ENCODE peak calls at places on chromosomes 12 and 14, in ten cellular contexts. E is foreskin fibroblast, V is ELF-1, D is NCI-H2171 treated with DMSO at 0.1 percent for 48 hours, A is NCI-H1092, B is AG20443, R is DMS79, W is ACHN, H is T-helper 17 cell, C is iPS DF 6.9. X is an unnamed sample.

GRCh38 chr12:47955059-47955458 is 8.3 kb upstream of the TMEM106C start:
- DNase-seq in E (no peak), V (no peak), D (no peak), A (no peak), B (no peak), R (no peak), W (no peak), H (no peak), C (no peak), X (no peak)

GRCh38 chr14:53608369-53608768 is 348.3 kb downstream of the BMP4 start:
- DNase-seq in E (peak; percentile 39), V (no peak), D (no peak), A (no peak), B (peak; percentile 43), R (no peak), W (no peak), H (no peak), C (no peak), X (no peak)

GRCh38 chr12:66203820-66204219 is 14.8 kb downstream of the IRAK3 start:
- DNase-seq in E (no peak), V (no peak), D (no peak), A (no peak), B (no peak), R (no peak), W (no peak), H (no peak), C (no peak), X (no peak)

GRCh38 chr14:89720741-89721315 is 233.7 kb downstream of the EFCAB11 start:
- DNase-seq in E (no peak), V (peak; percentile 23), D (no peak), A (no peak), B (no peak), R (no peak), W (no peak), H (peak; percentile 62), C (no peak), X (peak; percentile 46)

GRCh38 chr12:9118161-9118560 is 2.4 kb upstream of the A2M start:
- DNase-seq in E (peak; percentile 5), V (no peak), D (no peak), A (no peak), B (no peak), R (no peak), W (no peak), H (no peak), C (no peak), X (no peak)

GRCh38 chr12:130016194-130016593 is 112.4 kb upstream of the TMEM132D start:
- DNase-seq in E (no peak), V (peak; percentile 39), D (no peak), A (no peak), B (no peak), R (no peak), W (no peak), H (no peak), C (no peak), X (no peak)

GRCh38 chr14:23351681-23352505 is 794 bp downstream of the SLC22A17 start:
- DNase-seq in E (peak; percentile 21), V (peak; percentile 42), D (no peak), A (peak; percentile 54), B (peak; percentile 50), R (peak; percentile 42), W (no peak), H (no peak), C (no peak), X (peak; percentile 54)

GRCh38 chr12:8471093-8471492 is 15.3 kb downstream of the CLEC6A start:
- DNase-seq in E (no peak), V (no peak), D (no peak), A (no peak), B (no peak), R (no peak), W (no peak), H (no peak), C (no peak), X (no peak)

GRCh38 chr12:57888407-57889157 is 42.1 kb upstream of the CTDSP2 start:
- DNase-seq in E (peak; percentile 66), V (peak; percentile 66), D (peak; percentile 77), A (peak; percentile 83), B (peak; percentile 46), R (peak; percentile 48), W (no peak), H (no peak), C (no peak), X (peak; percentile 72)

GRCh38 chr14:65369560-65369959 is 43.0 kb upstream of the FUT8 start:
- DNase-seq in E (no peak), V (no peak), D (no peak), A (no peak), B (no peak), R (no peak), W (no peak), H (no peak), C (no peak), X (no peak)

GRCh38 chr12:124390442-124391116 is 95.7 kb downstream of the RFLNA start:
- DNase-seq in E (peak; percentile 85), V (no peak), D (no peak), A (no peak), B (peak; percentile 81), R (no peak), W (peak; percentile 94), H (no peak), C (no peak), X (no peak)

GRCh38 chr14:68297871-68298468 is 478.4 kb downstream of the RAD51B start:
- DNase-seq in E (peak; percentile 52), V (peak; percentile 74), D (no peak), A (no peak), B (peak; percentile 34), R (no peak), W (no peak), H (no peak), C (peak; percentile 27), X (peak; percentile 52)

GRCh38 chr12:56013482-56013881 is 7.4 kb upstream of the IKZF4 start:
- DNase-seq in E (peak; percentile 23), V (no peak), D (no peak), A (no peak), B (no peak), R (no peak), W (no peak), H (no peak), C (no peak), X (no peak)

GRCh38 chr14:39097159-39097558 is 5.9 kb downstream of the SEC23A start:
- DNase-seq in E (no peak), V (no peak), D (no peak), A (no peak), B (no peak), R (no peak), W (no peak), H (no peak), C (no peak), X (no peak)